ENCODE peak calls at places on chromosomes 3 and 15, in seven cellular contexts. W, A, N, K, R, I and G are unnamed samples.

GRCh38 chr3:107985496-107985895 is 105.3 kb downstream of the CD47 start:
- DNase-seq in W (no peak), A (no peak), N (no peak), K (no peak), R (no peak), I (no peak), G (no peak)

GRCh38 chr15:43523646-43524045 is 6.2 kb downstream of the MAP1A start:
- DNase-seq in W (no peak), A (no peak), N (no peak), K (no peak), R (no peak), I (no peak), G (no peak)

GRCh38 chr3:107421170-107421792 is 44.0 kb downstream of the CCDC54 start:
- DNase-seq in W (peak), A (peak), N (peak), K (no peak), R (no peak), I (peak), G (peak)

GRCh38 chr3:183268361-183268760 is 15.3 kb downstream of the B3GNT5 start:
- DNase-seq in W (no peak), A (no peak), N (no peak), K (no peak), R (no peak), I (no peak), G (no peak)

GRCh38 chr3:188534633-188535032 is 380.7 kb downstream of the LPP start:
- DNase-seq in W (no peak), A (no peak), N (no peak), K (no peak), R (no peak), I (no peak), G (no peak)

GRCh38 chr3:16604433-16604832 is 790 bp downstream of the DAZL start:
- DNase-seq in W (no peak), A (no peak), N (no peak), K (no peak), R (no peak), I (no peak), G (no peak)

GRCh38 chr15:73832657-73833056 is 40.7 kb upstream of the TBC1D21 start:
- DNase-seq in W (no peak), A (peak), N (no peak), K (no peak), R (no peak), I (no peak), G (no peak)

GRCh38 chr3:97872209-97873042 is 50.6 kb downstream of the CRYBG3 start:
- DNase-seq in W (no peak), A (no peak), N (peak), K (peak), R (peak), I (peak), G (peak)

DNA sequence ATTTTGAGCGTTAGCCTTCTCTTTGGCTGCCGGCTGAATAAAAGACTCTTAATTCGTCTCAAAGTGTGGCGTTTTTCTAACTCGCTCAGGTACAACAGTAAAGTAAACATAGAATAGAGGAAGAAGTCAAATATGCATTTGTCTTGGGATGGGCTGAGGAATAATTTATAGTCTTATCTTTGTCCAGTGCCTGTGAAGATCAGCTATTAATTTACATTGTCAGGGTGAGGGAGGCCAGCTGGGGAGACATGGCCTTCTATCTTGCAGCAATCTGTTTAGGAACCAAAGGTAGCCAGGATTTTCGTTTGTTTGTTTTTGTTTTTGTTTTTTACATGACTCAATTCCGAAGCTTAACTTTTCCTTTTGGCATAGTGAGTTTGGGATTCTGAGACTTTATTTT is 100.2 kb downstream of the VPS8 start:
- DNase-seq in W (no peak), A (peak), N (no peak), K (no peak), R (no peak), I (no peak), G (no peak)
- H3K4me3 ChIP-seq in W (no peak), A (no peak), N (no peak), K (no peak), R (no peak), I (no peak), G (no peak)

DNA sequence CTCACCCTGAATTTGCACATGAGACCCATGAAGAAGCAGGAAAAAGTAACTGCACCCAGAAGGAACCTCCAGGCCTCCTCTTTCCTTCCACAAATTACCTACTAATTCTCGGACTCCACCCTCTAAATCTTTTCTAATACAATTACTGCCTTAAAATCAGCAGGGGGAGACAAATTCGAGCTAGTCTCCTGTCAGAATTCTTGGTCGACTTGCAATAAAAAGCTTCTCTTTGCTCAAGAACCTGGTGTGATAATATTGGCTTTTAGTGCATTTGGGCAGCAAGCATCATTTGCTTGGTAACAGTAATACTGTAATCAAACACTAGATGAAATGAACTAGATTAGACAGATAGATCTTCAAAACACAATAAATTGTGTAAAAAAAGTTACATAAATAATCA is 281.9 kb downstream of the RAP2B start:
- DNase-seq in W (no peak), A (peak), N (peak), K (no peak), R (no peak), I (peak), G (no peak)
- H3K4me3 ChIP-seq in W (no peak), A (no peak), N (no peak), K (no peak), R (no peak), I (no peak), G (no peak)

DNA sequence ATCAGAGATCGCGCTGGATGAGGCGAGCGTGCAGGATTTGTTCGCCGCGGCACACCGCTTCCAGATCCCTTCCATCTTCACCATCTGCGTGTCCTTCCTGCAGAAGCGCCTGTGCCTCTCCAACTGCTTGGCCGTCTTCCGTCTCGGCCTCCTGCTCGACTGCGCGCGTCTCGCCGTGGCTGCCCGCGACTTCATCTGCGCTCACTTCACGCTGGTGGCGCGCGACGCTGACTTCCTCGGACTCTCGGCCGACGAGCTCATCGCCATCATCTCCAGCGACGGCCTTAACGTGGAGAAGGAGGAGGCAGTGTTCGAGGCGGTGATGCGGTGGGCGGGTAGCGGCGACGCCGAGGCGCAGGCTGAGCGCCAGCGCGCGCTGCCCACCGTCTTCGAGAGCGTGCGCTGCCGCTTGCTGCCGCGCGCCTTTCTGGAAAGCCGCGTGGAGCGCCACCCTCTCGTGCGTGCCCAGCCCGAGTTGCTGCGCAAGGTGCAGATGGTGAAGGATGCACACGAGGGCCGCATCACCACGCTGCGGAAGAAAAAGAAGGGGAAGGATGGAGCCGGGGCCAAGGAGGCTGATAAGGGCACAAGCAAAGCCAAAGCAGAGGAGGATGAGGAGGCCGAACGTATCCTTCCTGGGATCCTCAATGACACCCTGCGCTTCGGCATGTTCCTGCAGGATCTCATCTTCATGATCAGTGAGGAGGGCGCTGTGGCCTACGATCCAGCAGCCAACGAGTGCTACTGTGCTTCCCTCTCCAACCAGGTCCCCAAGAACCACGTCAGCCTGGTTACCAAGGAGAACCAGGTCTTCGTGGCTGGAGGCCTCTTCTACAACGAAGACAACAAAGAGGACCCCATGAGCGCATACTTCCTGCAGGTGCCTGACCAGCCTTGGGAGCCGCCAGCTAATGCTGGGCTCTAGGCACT is 819 bp downstream of the KLHL40 start:
- DNase-seq in W (no peak), A (no peak), N (no peak), K (no peak), R (no peak), I (no peak), G (no peak)
- H3K4me3 ChIP-seq in W (peak), A (no peak), N (peak), K (no peak), R (no peak), I (no peak), G (no peak)

DNA sequence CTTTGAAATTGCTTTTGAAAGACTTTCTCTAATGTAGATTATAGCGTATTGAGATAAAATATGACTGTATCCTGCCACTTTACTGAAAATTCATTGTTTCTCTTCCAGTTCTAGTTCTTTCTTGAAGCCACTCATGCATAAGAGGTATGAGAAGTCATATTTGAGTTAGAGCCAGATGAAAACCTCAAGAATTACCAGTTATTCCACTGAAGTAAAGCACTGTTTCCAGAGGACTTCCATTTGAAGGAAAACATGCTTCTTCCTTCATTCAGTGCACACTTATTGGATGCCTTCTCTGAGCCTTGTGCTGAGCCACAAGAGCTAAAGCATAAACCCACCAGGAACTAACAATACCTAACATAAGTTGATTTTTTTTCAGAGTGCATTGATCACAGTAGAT is 513.4 kb downstream of the ZNF385D start:
- DNase-seq in W (no peak), A (no peak), N (peak), K (no peak), R (no peak), I (no peak), G (no peak)
- H3K4me3 ChIP-seq in W (no peak), A (no peak), N (no peak), K (no peak), R (no peak), I (no peak), G (no peak)

GRCh38 chr3:31182639-31183038 is 288.2 kb upstream of the GADL1 start:
- DNase-seq in W (no peak), A (no peak), N (no peak), K (no peak), R (no peak), I (no peak), G (no peak)

GRCh38 chr3:31180274-31180673 is 285.8 kb upstream of the GADL1 start:
- DNase-seq in W (no peak), A (no peak), N (no peak), K (no peak), R (no peak), I (no peak), G (no peak)

GRCh38 chr3:31184257-31185003 is 290.0 kb upstream of the GADL1 start:
- DNase-seq in W (no peak), A (no peak), N (peak), K (no peak), R (no peak), I (no peak), G (no peak)

GRCh38 chr3:31179768-31180167 is 285.3 kb upstream of the GADL1 start:
- DNase-seq in W (no peak), A (no peak), N (no peak), K (no peak), R (no peak), I (no peak), G (no peak)

GRCh38 chr3:31181661-31182060 is 287.2 kb upstream of the GADL1 start:
- DNase-seq in W (no peak), A (no peak), N (no peak), K (no peak), R (no peak), I (no peak), G (no peak)
- H3K4me3 ChIP-seq in W (no peak), A (no peak), N (no peak), K (no peak), R (no peak), I (no peak), G (no peak)

GRCh38 chr3:26962419-26963355 is 340.1 kb downstream of the LRRC3B start:
- DNase-seq in W (peak), A (no peak), N (no peak), K (no peak), R (no peak), I (no peak), G (no peak)
- H3K4me3 ChIP-seq in W (peak), A (no peak), N (no peak), K (no peak), R (no peak), I (no peak), G (no peak)

DNA sequence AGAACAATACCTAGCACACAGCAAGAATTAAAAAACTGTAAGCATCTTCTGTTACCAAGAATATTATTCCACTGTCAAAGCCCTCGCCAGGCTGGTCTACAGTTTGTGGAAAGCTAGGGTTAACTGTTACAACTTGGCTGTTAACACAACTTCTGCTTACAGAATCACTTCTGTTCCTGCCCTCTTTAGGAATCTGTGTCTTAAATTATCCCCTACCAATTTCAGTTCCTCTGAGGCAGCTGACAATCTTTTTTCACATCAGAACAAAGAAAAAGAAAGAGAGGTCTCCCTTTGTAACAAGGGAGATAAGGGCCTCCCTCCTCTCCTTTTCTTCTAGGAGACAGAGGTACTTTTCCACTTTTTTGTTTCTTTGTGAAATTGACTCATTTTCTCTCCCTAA is 188.9 kb downstream of the FMN1 start:
- DNase-seq in W (no peak), A (peak), N (no peak), K (no peak), R (no peak), I (no peak), G (no peak)
- H3K4me3 ChIP-seq in W (no peak), A (peak), N (no peak), K (no peak), R (no peak), I (no peak), G (no peak)

GRCh38 chr3:62557983-62558382 is 184.6 kb upstream of the FEZF2 start:
- DNase-seq in W (no peak), A (no peak), N (no peak), K (no peak), R (no peak), I (no peak), G (no peak)

GRCh38 chr3:62554264-62554799 is 181.0 kb upstream of the FEZF2 start:
- DNase-seq in W (no peak), A (peak), N (no peak), K (no peak), R (no peak), I (peak), G (no peak)

GRCh38 chr3:62553811-62554210 is 180.5 kb upstream of the FEZF2 start:
- DNase-seq in W (no peak), A (no peak), N (no peak), K (no peak), R (no peak), I (no peak), G (no peak)

GRCh38 chr3:62557450-62557849 is 184.1 kb upstream of the FEZF2 start:
- DNase-seq in W (no peak), A (no peak), N (no peak), K (no peak), R (no peak), I (no peak), G (no peak)

GRCh38 chr3:62556121-62556520 is 182.8 kb upstream of the FEZF2 start:
- DNase-seq in W (no peak), A (no peak), N (no peak), K (no peak), R (no peak), I (no peak), G (no peak)
- H3K4me3 ChIP-seq in W (no peak), A (no peak), N (no peak), K (no peak), R (no peak), I (no peak), G (no peak)